ENCODE peak calls at places on chromosome 11, in nine cellular contexts. M is transverse colon, B is amniotic stem cell, G is adipocyte, N is HTR-8/SVneo, C is right cardiac atrium, A is hippocampal formation, H is kidney tubule cell, D is EL. T is an unnamed sample.
A peak's percentile ranks its signal among the peaks of the same experiment; 100 is the strongest.

GRCh38 chr11:59981106-59981770 is 17.4 kb downstream of the OOSP4A start:
- DNase-seq in M (no peak), B (no peak), G (no peak), N (no peak), C (no peak), A (no peak), H (no peak), D (no peak), T (no peak)

GRCh38 chr11:35864131-35864530 is 79.7 kb upstream of the LDLRAD3 start:
- DNase-seq in M (no peak), B (no peak), G (no peak), N (no peak), C (no peak), A (no peak), H (no peak), D (no peak), T (no peak)

GRCh38 chr11:122091850-122092249 is 24.2 kb downstream of the BLID start:
- DNase-seq in M (no peak), B (no peak), G (no peak), N (no peak), C (no peak), A (no peak), H (no peak), D (peak; percentile 41), T (no peak)

GRCh38 chr11:88404932-88405710 is 67.6 kb upstream of the CTSC start:
- DNase-seq in M (no peak), B (no peak), G (no peak), N (no peak), C (no peak), A (no peak), H (no peak), D (no peak), T (no peak)

GRCh38 chr11:61777234-61778090 is 14.9 kb downstream of the TMEM258 start:
- DNase-seq in M (peak; percentile 53), B (no peak), G (peak; percentile 54), N (no peak), C (peak; percentile 53), A (peak; percentile 28), H (no peak), D (no peak), T (peak; percentile 45)

GRCh38 chr11:17864478-17864941 is 129.9 kb downstream of the KCNC1 start:
- DNase-seq in M (peak; percentile 18), B (no peak), G (no peak), N (no peak), C (no peak), A (no peak), H (peak; percentile 13), D (no peak), T (peak; percentile 26)

GRCh38 chr11:82494988-82495432 is 238.7 kb downstream of the FAM181B start:
- DNase-seq in M (no peak), B (no peak), G (no peak), N (no peak), C (no peak), A (no peak), H (peak; percentile 12), D (no peak), T (no peak)

GRCh38 chr11:103699216-103699615 is 337.2 kb upstream of the DDI1 start:
- DNase-seq in M (no peak), B (no peak), G (peak; percentile 61), N (no peak), C (no peak), A (no peak), H (no peak), D (no peak), T (no peak)

GRCh38 chr11:117876341-117877119 is at the start of gene FXYD6:
- DNase-seq in M (peak; percentile 35), B (no peak), G (peak; percentile 40), N (peak; percentile 69), C (peak; percentile 67), A (no peak), H (no peak), D (no peak), T (peak; percentile 52)

T was measured in colonic mucosa.